ENCODE peak calls at places on chromosomes 5 and 9, in nine cellular contexts. One of them, this sample, is unnamed.

GRCh38 chr5:17794201-17794600 is 159.9 kb downstream of the TAF11L14 start:
- DNase-seq in hypothalamus: no peak
- DNase-seq in GDM1: no peak
- DNase-seq in endothelial cell: no peak
- DNase-seq in activated CD4-positive, alpha-beta T cell treated with anti-CD3 and anti-CD28 coated beads, Interleukin-2, amount 10 ng/mL, durations not matched to agents 7 days and 5 days: no peak
- DNase-seq in upper lobe of right lung: no peak
- DNase-seq in neuronal stem cell: no peak
- DNase-seq in spleen: no peak
- DNase-seq in heart right ventricle: no peak
- DNase-seq in this sample: no peak

GRCh38 chr5:170644501-170644900 is 139.0 kb upstream of the GABRP start:
- DNase-seq in neuronal stem cell: no peak
- DNase-seq in endothelial cell: no peak
- DNase-seq in upper lobe of right lung: no peak
- DNase-seq in activated CD4-positive, alpha-beta T cell treated with anti-CD3 and anti-CD28 coated beads, Interleukin-2, amount 10 ng/mL, durations not matched to agents 7 days and 5 days: no peak
- DNase-seq in spleen: peak
- DNase-seq in GDM1: no peak
- DNase-seq in hypothalamus: no peak
- DNase-seq in heart right ventricle: no peak
- DNase-seq in this sample: no peak

GRCh38 chr5:173802670-173803165 is 85.4 kb upstream of the CPEB4 start:
- DNase-seq in neuronal stem cell: no peak
- DNase-seq in spleen: peak
- DNase-seq in heart right ventricle: no peak
- DNase-seq in endothelial cell: no peak
- DNase-seq in GDM1: no peak
- DNase-seq in activated CD4-positive, alpha-beta T cell treated with anti-CD3 and anti-CD28 coated beads, Interleukin-2, amount 10 ng/mL, durations not matched to agents 7 days and 5 days: no peak
- DNase-seq in upper lobe of right lung: peak
- DNase-seq in hypothalamus: no peak
- DNase-seq in this sample: no peak

GRCh38 chr5:100311811-100312210 is 223.4 kb upstream of the FAM174A start:
- DNase-seq in upper lobe of right lung: no peak
- DNase-seq in heart right ventricle: no peak
- DNase-seq in GDM1: no peak
- DNase-seq in endothelial cell: no peak
- DNase-seq in hypothalamus: no peak
- DNase-seq in activated CD4-positive, alpha-beta T cell treated with anti-CD3 and anti-CD28 coated beads, Interleukin-2, amount 10 ng/mL, durations not matched to agents 7 days and 5 days: no peak
- DNase-seq in neuronal stem cell: no peak
- DNase-seq in spleen: no peak
- DNase-seq in this sample: no peak

GRCh38 chr9:83933804-83934203 is 12.6 kb upstream of the KIF27 start:
- DNase-seq in neuronal stem cell: no peak
- DNase-seq in upper lobe of right lung: peak
- DNase-seq in GDM1: no peak
- DNase-seq in endothelial cell: no peak
- DNase-seq in hypothalamus: no peak
- DNase-seq in spleen: no peak
- DNase-seq in heart right ventricle: no peak
- DNase-seq in activated CD4-positive, alpha-beta T cell treated with anti-CD3 and anti-CD28 coated beads, Interleukin-2, amount 10 ng/mL, durations not matched to agents 7 days and 5 days: no peak
- DNase-seq in this sample: no peak

GRCh38 chr5:31197183-31197582 is 3.7 kb downstream of the CDH6 start:
- DNase-seq in upper lobe of right lung: no peak
- DNase-seq in activated CD4-positive, alpha-beta T cell treated with anti-CD3 and anti-CD28 coated beads, Interleukin-2, amount 10 ng/mL, durations not matched to agents 7 days and 5 days: no peak
- DNase-seq in hypothalamus: no peak
- DNase-seq in neuronal stem cell: no peak
- DNase-seq in endothelial cell: no peak
- DNase-seq in spleen: no peak
- DNase-seq in GDM1: no peak
- DNase-seq in heart right ventricle: no peak
- DNase-seq in this sample: no peak

GRCh38 chr9:130666393-130667116 is 2.2 kb downstream of the PRDM12 start:
- DNase-seq in upper lobe of right lung: no peak
- DNase-seq in GDM1: no peak
- DNase-seq in spleen: no peak
- DNase-seq in neuronal stem cell: no peak
- DNase-seq in activated CD4-positive, alpha-beta T cell treated with anti-CD3 and anti-CD28 coated beads, Interleukin-2, amount 10 ng/mL, durations not matched to agents 7 days and 5 days: no peak
- DNase-seq in endothelial cell: no peak
- DNase-seq in hypothalamus: no peak
- DNase-seq in heart right ventricle: no peak
- DNase-seq in this sample: no peak

GRCh38 chr9:76266649-76267627 is 127.3 kb downstream of the RFK start:
- DNase-seq in endothelial cell: no peak
- DNase-seq in neuronal stem cell: peak
- DNase-seq in GDM1: no peak
- DNase-seq in hypothalamus: no peak
- DNase-seq in heart right ventricle: no peak
- DNase-seq in upper lobe of right lung: no peak
- DNase-seq in activated CD4-positive, alpha-beta T cell treated with anti-CD3 and anti-CD28 coated beads, Interleukin-2, amount 10 ng/mL, durations not matched to agents 7 days and 5 days: no peak
- DNase-seq in spleen: no peak
- DNase-seq in this sample: no peak

GRCh38 chr5:77076961-77077820 is 9.9 kb downstream of the ZBED3 start:
- DNase-seq in endothelial cell: peak
- DNase-seq in spleen: peak
- DNase-seq in activated CD4-positive, alpha-beta T cell treated with anti-CD3 and anti-CD28 coated beads, Interleukin-2, amount 10 ng/mL, durations not matched to agents 7 days and 5 days: peak
- DNase-seq in upper lobe of right lung: peak
- DNase-seq in neuronal stem cell: peak
- DNase-seq in heart right ventricle: peak
- DNase-seq in GDM1: no peak
- DNase-seq in hypothalamus: peak
- DNase-seq in this sample: no peak

GRCh38 chr5:137791803-137792202 is 37.6 kb upstream of the HNRNPA0 start:
- DNase-seq in spleen: no peak
- DNase-seq in upper lobe of right lung: no peak
- DNase-seq in activated CD4-positive, alpha-beta T cell treated with anti-CD3 and anti-CD28 coated beads, Interleukin-2, amount 10 ng/mL, durations not matched to agents 7 days and 5 days: no peak
- DNase-seq in GDM1: no peak
- DNase-seq in endothelial cell: no peak
- DNase-seq in neuronal stem cell: no peak
- DNase-seq in heart right ventricle: no peak
- DNase-seq in hypothalamus: no peak
- DNase-seq in this sample: no peak

GRCh38 chr9:21559402-21560280 is 77.5 kb upstream of the IFNE start:
- DNase-seq in hypothalamus: no peak
- DNase-seq in endothelial cell: peak
- DNase-seq in neuronal stem cell: peak
- DNase-seq in spleen: peak
- DNase-seq in heart right ventricle: no peak
- DNase-seq in upper lobe of right lung: peak
- DNase-seq in activated CD4-positive, alpha-beta T cell treated with anti-CD3 and anti-CD28 coated beads, Interleukin-2, amount 10 ng/mL, durations not matched to agents 7 days and 5 days: peak
- DNase-seq in GDM1: no peak
- DNase-seq in this sample: no peak

GRCh38 chr9:84301851-84302250 is 38.7 kb downstream of the SLC28A3 start:
- DNase-seq in endothelial cell: no peak
- DNase-seq in neuronal stem cell: no peak
- DNase-seq in spleen: no peak
- DNase-seq in upper lobe of right lung: no peak
- DNase-seq in hypothalamus: no peak
- DNase-seq in activated CD4-positive, alpha-beta T cell treated with anti-CD3 and anti-CD28 coated beads, Interleukin-2, amount 10 ng/mL, durations not matched to agents 7 days and 5 days: no peak
- DNase-seq in heart right ventricle: no peak
- DNase-seq in GDM1: no peak
- DNase-seq in this sample: no peak

GRCh38 chr5:154278908-154279307 is 88.4 kb downstream of the GALNT10 start:
- DNase-seq in endothelial cell: no peak
- DNase-seq in hypothalamus: no peak
- DNase-seq in heart right ventricle: no peak
- DNase-seq in GDM1: no peak
- DNase-seq in activated CD4-positive, alpha-beta T cell treated with anti-CD3 and anti-CD28 coated beads, Interleukin-2, amount 10 ng/mL, durations not matched to agents 7 days and 5 days: no peak
- DNase-seq in upper lobe of right lung: no peak
- DNase-seq in neuronal stem cell: no peak
- DNase-seq in spleen: no peak
- DNase-seq in this sample: no peak

GRCh38 chr5:93611900-93612898 is 29.2 kb downstream of the NR2F1 start:
- DNase-seq in GDM1: no peak
- DNase-seq in upper lobe of right lung: no peak
- DNase-seq in spleen: peak
- DNase-seq in endothelial cell: no peak
- DNase-seq in hypothalamus: no peak
- DNase-seq in heart right ventricle: no peak
- DNase-seq in neuronal stem cell: no peak
- DNase-seq in activated CD4-positive, alpha-beta T cell treated with anti-CD3 and anti-CD28 coated beads, Interleukin-2, amount 10 ng/mL, durations not matched to agents 7 days and 5 days: no peak
- DNase-seq in this sample: no peak

GRCh38 chr5:169545762-169546161 is 37.8 kb upstream of the SPDL1 start:
- DNase-seq in neuronal stem cell: no peak
- DNase-seq in GDM1: no peak
- DNase-seq in heart right ventricle: no peak
- DNase-seq in activated CD4-positive, alpha-beta T cell treated with anti-CD3 and anti-CD28 coated beads, Interleukin-2, amount 10 ng/mL, durations not matched to agents 7 days and 5 days: no peak
- DNase-seq in upper lobe of right lung: no peak
- DNase-seq in spleen: no peak
- DNase-seq in hypothalamus: no peak
- DNase-seq in endothelial cell: no peak
- DNase-seq in this sample: no peak

GRCh38 chr9:16282216-16282615 is 588.3 kb downstream of the BNC2 start:
- DNase-seq in spleen: no peak
- DNase-seq in endothelial cell: no peak
- DNase-seq in activated CD4-positive, alpha-beta T cell treated with anti-CD3 and anti-CD28 coated beads, Interleukin-2, amount 10 ng/mL, durations not matched to agents 7 days and 5 days: no peak
- DNase-seq in GDM1: no peak
- DNase-seq in heart right ventricle: no peak
- DNase-seq in neuronal stem cell: no peak
- DNase-seq in hypothalamus: no peak
- DNase-seq in upper lobe of right lung: no peak
- DNase-seq in this sample: no peak

GRCh38 chr9:77014597-77015263 is 4.7 kb upstream of the FOXB2 start:
- DNase-seq in spleen: no peak
- DNase-seq in neuronal stem cell: peak
- DNase-seq in hypothalamus: no peak
- DNase-seq in heart right ventricle: no peak
- DNase-seq in upper lobe of right lung: no peak
- DNase-seq in GDM1: no peak
- DNase-seq in endothelial cell: peak
- DNase-seq in activated CD4-positive, alpha-beta T cell treated with anti-CD3 and anti-CD28 coated beads, Interleukin-2, amount 10 ng/mL, durations not matched to agents 7 days and 5 days: no peak
- DNase-seq in this sample: no peak

GRCh38 chr5:40676643-40677333 is 2.9 kb upstream of the PTGER4 start:
- DNase-seq in heart right ventricle: peak
- DNase-seq in hypothalamus: no peak
- DNase-seq in activated CD4-positive, alpha-beta T cell treated with anti-CD3 and anti-CD28 coated beads, Interleukin-2, amount 10 ng/mL, durations not matched to agents 7 days and 5 days: no peak
- DNase-seq in upper lobe of right lung: no peak
- DNase-seq in neuronal stem cell: no peak
- DNase-seq in spleen: no peak
- DNase-seq in GDM1: no peak
- DNase-seq in endothelial cell: no peak
- DNase-seq in this sample: no peak

GRCh38 chr9:95750725-95751644 is 124.5 kb upstream of the ERCC6L2 start:
- DNase-seq in GDM1: no peak
- DNase-seq in heart right ventricle: no peak
- DNase-seq in endothelial cell: no peak
- DNase-seq in neuronal stem cell: no peak
- DNase-seq in upper lobe of right lung: no peak
- DNase-seq in spleen: no peak
- DNase-seq in hypothalamus: no peak
- DNase-seq in activated CD4-positive, alpha-beta T cell treated with anti-CD3 and anti-CD28 coated beads, Interleukin-2, amount 10 ng/mL, durations not matched to agents 7 days and 5 days: peak
- DNase-seq in this sample: no peak

GRCh38 chr5:43400082-43400481 is 12.1 kb downstream of the CCL28 start:
- DNase-seq in upper lobe of right lung: no peak
- DNase-seq in neuronal stem cell: no peak
- DNase-seq in endothelial cell: no peak
- DNase-seq in GDM1: no peak
- DNase-seq in heart right ventricle: no peak
- DNase-seq in spleen: no peak
- DNase-seq in activated CD4-positive, alpha-beta T cell treated with anti-CD3 and anti-CD28 coated beads, Interleukin-2, amount 10 ng/mL, durations not matched to agents 7 days and 5 days: no peak
- DNase-seq in hypothalamus: no peak
- DNase-seq in this sample: no peak

GRCh38 chr5:80711938-80712337 is 57.2 kb upstream of the DHFR start:
- DNase-seq in neuronal stem cell: peak
- DNase-seq in spleen: no peak
- DNase-seq in activated CD4-positive, alpha-beta T cell treated with anti-CD3 and anti-CD28 coated beads, Interleukin-2, amount 10 ng/mL, durations not matched to agents 7 days and 5 days: no peak
- DNase-seq in upper lobe of right lung: no peak
- DNase-seq in heart right ventricle: no peak
- DNase-seq in hypothalamus: no peak
- DNase-seq in GDM1: no peak
- DNase-seq in endothelial cell: peak
- DNase-seq in this sample: no peak

GRCh38 chr5:150024241-150024984 is 23.9 kb downstream of the HMGXB3 start:
- DNase-seq in neuronal stem cell: no peak
- DNase-seq in upper lobe of right lung: no peak
- DNase-seq in hypothalamus: no peak
- DNase-seq in activated CD4-positive, alpha-beta T cell treated with anti-CD3 and anti-CD28 coated beads, Interleukin-2, amount 10 ng/mL, durations not matched to agents 7 days and 5 days: no peak
- DNase-seq in endothelial cell: no peak
- DNase-seq in heart right ventricle: no peak
- DNase-seq in GDM1: peak
- DNase-seq in spleen: no peak
- DNase-seq in this sample: no peak

GRCh38 chr5:82597437-82597836 is 319.3 kb upstream of the RPS23 start:
- DNase-seq in upper lobe of right lung: no peak
- DNase-seq in hypothalamus: no peak
- DNase-seq in GDM1: no peak
- DNase-seq in endothelial cell: no peak
- DNase-seq in neuronal stem cell: no peak
- DNase-seq in spleen: no peak
- DNase-seq in activated CD4-positive, alpha-beta T cell treated with anti-CD3 and anti-CD28 coated beads, Interleukin-2, amount 10 ng/mL, durations not matched to agents 7 days and 5 days: no peak
- DNase-seq in heart right ventricle: no peak
- DNase-seq in this sample: no peak

GRCh38 chr9:87336914-87337333 is 160.7 kb upstream of the DAPK1 start:
- DNase-seq in spleen: no peak
- DNase-seq in heart right ventricle: peak
- DNase-seq in upper lobe of right lung: no peak
- DNase-seq in neuronal stem cell: peak
- DNase-seq in GDM1: peak
- DNase-seq in hypothalamus: no peak
- DNase-seq in activated CD4-positive, alpha-beta T cell treated with anti-CD3 and anti-CD28 coated beads, Interleukin-2, amount 10 ng/mL, durations not matched to agents 7 days and 5 days: peak
- DNase-seq in endothelial cell: no peak
- DNase-seq in this sample: no peak

GRCh38 chr5:180093651-180094382 is 22.3 kb upstream of the RNF130 start:
- DNase-seq in heart right ventricle: peak
- DNase-seq in neuronal stem cell: no peak
- DNase-seq in GDM1: peak
- DNase-seq in activated CD4-positive, alpha-beta T cell treated with anti-CD3 and anti-CD28 coated beads, Interleukin-2, amount 10 ng/mL, durations not matched to agents 7 days and 5 days: no peak
- DNase-seq in endothelial cell: no peak
- DNase-seq in upper lobe of right lung: no peak
- DNase-seq in hypothalamus: no peak
- DNase-seq in spleen: no peak
- DNase-seq in this sample: no peak

GRCh38 chr9:31683126-31683525 is 701.3 kb upstream of the ACO1 start:
- DNase-seq in upper lobe of right lung: no peak
- DNase-seq in hypothalamus: no peak
- DNase-seq in spleen: no peak
- DNase-seq in GDM1: no peak
- DNase-seq in endothelial cell: no peak
- DNase-seq in activated CD4-positive, alpha-beta T cell treated with anti-CD3 and anti-CD28 coated beads, Interleukin-2, amount 10 ng/mL, durations not matched to agents 7 days and 5 days: no peak
- DNase-seq in neuronal stem cell: no peak
- DNase-seq in heart right ventricle: no peak
- DNase-seq in this sample: no peak

GRCh38 chr9:36897476-36897875 is 136.6 kb downstream of the PAX5 start:
- DNase-seq in activated CD4-positive, alpha-beta T cell treated with anti-CD3 and anti-CD28 coated beads, Interleukin-2, amount 10 ng/mL, durations not matched to agents 7 days and 5 days: no peak
- DNase-seq in endothelial cell: no peak
- DNase-seq in GDM1: no peak
- DNase-seq in hypothalamus: no peak
- DNase-seq in heart right ventricle: no peak
- DNase-seq in upper lobe of right lung: no peak
- DNase-seq in neuronal stem cell: no peak
- DNase-seq in spleen: no peak
- DNase-seq in this sample: no peak

GRCh38 chr5:32542216-32543059 is 42.9 kb upstream of the SUB1 start:
- DNase-seq in neuronal stem cell: no peak
- DNase-seq in spleen: no peak
- DNase-seq in hypothalamus: no peak
- DNase-seq in endothelial cell: no peak
- DNase-seq in heart right ventricle: no peak
- DNase-seq in GDM1: peak
- DNase-seq in upper lobe of right lung: no peak
- DNase-seq in activated CD4-positive, alpha-beta T cell treated with anti-CD3 and anti-CD28 coated beads, Interleukin-2, amount 10 ng/mL, durations not matched to agents 7 days and 5 days: peak
- DNase-seq in this sample: no peak

GRCh38 chr5:166977916-166978434 is 1313.5 kb upstream of the WWC1 start:
- DNase-seq in spleen: no peak
- DNase-seq in upper lobe of right lung: no peak
- DNase-seq in endothelial cell: no peak
- DNase-seq in activated CD4-positive, alpha-beta T cell treated with anti-CD3 and anti-CD28 coated beads, Interleukin-2, amount 10 ng/mL, durations not matched to agents 7 days and 5 days: no peak
- DNase-seq in heart right ventricle: no peak
- DNase-seq in hypothalamus: no peak
- DNase-seq in neuronal stem cell: no peak
- DNase-seq in GDM1: no peak
- DNase-seq in this sample: no peak

GRCh38 chr9:7223981-7224380 is 466.2 kb downstream of the KDM4C start:
- DNase-seq in GDM1: no peak
- DNase-seq in spleen: no peak
- DNase-seq in heart right ventricle: no peak
- DNase-seq in hypothalamus: no peak
- DNase-seq in activated CD4-positive, alpha-beta T cell treated with anti-CD3 and anti-CD28 coated beads, Interleukin-2, amount 10 ng/mL, durations not matched to agents 7 days and 5 days: no peak
- DNase-seq in neuronal stem cell: no peak
- DNase-seq in endothelial cell: no peak
- DNase-seq in upper lobe of right lung: no peak
- DNase-seq in this sample: no peak

GRCh38 chr5:57221049-57221568 is 47.2 kb downstream of the GPBP1 start:
- DNase-seq in activated CD4-positive, alpha-beta T cell treated with anti-CD3 and anti-CD28 coated beads, Interleukin-2, amount 10 ng/mL, durations not matched to agents 7 days and 5 days: peak
- DNase-seq in spleen: no peak
- DNase-seq in upper lobe of right lung: no peak
- DNase-seq in endothelial cell: peak
- DNase-seq in neuronal stem cell: peak
- DNase-seq in GDM1: peak
- DNase-seq in heart right ventricle: peak
- DNase-seq in hypothalamus: no peak
- DNase-seq in this sample: no peak